ENCODE peak calls at places on chromosome 10, in four cellular contexts. N is astrocyte, T is PC-3, S is fibroblast of lung. I is an unnamed sample.

GRCh38 chr10:307659-308058 is 172.4 kb downstream of the ZMYND11 start:
- DNase-seq in N (no peak), T (no peak), S (no peak), I (no peak)

GRCh38 chr10:79336739-79337138 is 10.5 kb upstream of the PPIF start:
- DNase-seq in T (no peak), N (no peak), S (no peak), I (no peak)

GRCh38 chr10:34113504-34114225 is 701.4 kb downstream of the PARD3 start:
- DNase-seq in N (no peak), S (no peak), T (no peak), I (no peak)

GRCh38 chr10:126930506-126931458 is 25.6 kb downstream of the DOCK1 start:
- DNase-seq in N (no peak), T (no peak), S (no peak), I (no peak)

GRCh38 chr10:3132036-3133025 is 40.3 kb downstream of the PITRM1 start:
- DNase-seq in T (no peak), N (no peak), S (no peak), I (peak)

GRCh38 chr10:122113161-122113944 is 124.4 kb downstream of the TACC2 start:
- DNase-seq in T (peak), S (peak), N (peak), I (peak)

GRCh38 chr10:69631566-69631965 is 1.5 kb downstream of the FAM241B start:
- DNase-seq in T (no peak), S (no peak), N (no peak), I (no peak)

GRCh38 chr10:84026821-84027257 is 112.5 kb upstream of the GHITM start:
- DNase-seq in T (peak), S (peak), N (no peak), I (peak)

GRCh38 chr10:46282460-46283216 is 4.2 kb upstream of the ANTXRL start:
- DNase-seq in T (peak), N (peak), S (peak), I (peak)

GRCh38 chr10:84193846-84194423 is 402 bp upstream of the CDHR1 start:
- DNase-seq in S (no peak), T (no peak), N (no peak), I (no peak)

GRCh38 chr10:123558651-123559050 is 107.5 kb upstream of the GPR26 start:
- DNase-seq in T (no peak), N (no peak), S (no peak), I (no peak)

GRCh38 chr10:94129393-94130130 is 135.8 kb downstream of the PLCE1 start:
- DNase-seq in T (peak), S (peak), N (peak), I (no peak)

GRCh38 chr10:100340948-100341847 is 5.8 kb upstream of the SCD start:
- DNase-seq in S (no peak), N (no peak), T (no peak), I (no peak)

GRCh38 chr10:43421201-43421507 is 12.2 kb upstream of the HNRNPF start:
- DNase-seq in N (no peak), S (no peak), T (no peak), I (no peak)

GRCh38 chr10:117762819-117763172 is 220.2 kb downstream of the EMX2 start:
- DNase-seq in S (no peak), N (no peak), T (no peak), I (peak)

GRCh38 chr10:1168763-1169162 is 112.6 kb downstream of the WDR37 start:
- DNase-seq in S (no peak), N (no peak), T (no peak), I (no peak)

GRCh38 chr10:93220315-93221170 is 146.8 kb downstream of the CYP26A1 start:
- DNase-seq in S (no peak), T (no peak), N (no peak), I (no peak)

GRCh38 chr10:34323197-34323596 is 491.9 kb downstream of the PARD3 start:
- DNase-seq in T (peak), S (peak), N (peak), I (no peak)

GRCh38 chr10:46070749-46071148 is 24.7 kb upstream of the MSMB start:
- DNase-seq in T (no peak), S (no peak), N (no peak), I (no peak)

GRCh38 chr10:128823201-128823600 is 643.8 kb upstream of the MGMT start:
- DNase-seq in N (no peak), S (no peak), T (no peak), I (no peak)

GRCh38 chr10:132685121-132685891 is 100.6 kb downstream of the NKX6-2 start:
- DNase-seq in S (peak), N (peak), T (peak), I (peak)

GRCh38 chr10:97539523-97540200 is 32.9 kb upstream of the ANKRD2 start:
- DNase-seq in S (peak), T (peak), N (peak), I (peak)
- TF ChIP-seq CTCF in S (peak), T (peak), N (peak), I (no peak)

DNA sequence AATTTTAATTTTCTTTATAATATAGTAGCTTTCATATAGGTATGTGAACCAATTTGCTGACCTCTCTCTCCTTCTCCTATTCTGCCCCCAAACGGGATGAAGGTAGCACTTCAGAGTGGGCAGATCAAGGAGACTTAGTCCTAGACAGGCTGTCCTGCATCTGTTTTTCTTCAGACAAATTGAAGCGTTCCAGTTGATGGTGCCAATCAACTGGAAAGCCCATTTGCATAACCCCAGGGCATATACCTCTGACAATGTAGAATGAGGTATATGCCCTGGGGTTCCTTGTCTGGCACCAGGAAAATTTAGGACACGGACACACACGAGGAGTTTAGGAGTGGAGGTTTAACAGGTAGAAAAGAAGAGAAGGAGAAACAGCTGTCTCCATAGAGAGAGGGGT is 502.9 kb downstream of the HTR7 start:
- DNase-seq in S (no peak), N (no peak), T (no peak), I (no peak)
- TF ChIP-seq CTCF in S (no peak), N (no peak), T (no peak), I (no peak)

DNA sequence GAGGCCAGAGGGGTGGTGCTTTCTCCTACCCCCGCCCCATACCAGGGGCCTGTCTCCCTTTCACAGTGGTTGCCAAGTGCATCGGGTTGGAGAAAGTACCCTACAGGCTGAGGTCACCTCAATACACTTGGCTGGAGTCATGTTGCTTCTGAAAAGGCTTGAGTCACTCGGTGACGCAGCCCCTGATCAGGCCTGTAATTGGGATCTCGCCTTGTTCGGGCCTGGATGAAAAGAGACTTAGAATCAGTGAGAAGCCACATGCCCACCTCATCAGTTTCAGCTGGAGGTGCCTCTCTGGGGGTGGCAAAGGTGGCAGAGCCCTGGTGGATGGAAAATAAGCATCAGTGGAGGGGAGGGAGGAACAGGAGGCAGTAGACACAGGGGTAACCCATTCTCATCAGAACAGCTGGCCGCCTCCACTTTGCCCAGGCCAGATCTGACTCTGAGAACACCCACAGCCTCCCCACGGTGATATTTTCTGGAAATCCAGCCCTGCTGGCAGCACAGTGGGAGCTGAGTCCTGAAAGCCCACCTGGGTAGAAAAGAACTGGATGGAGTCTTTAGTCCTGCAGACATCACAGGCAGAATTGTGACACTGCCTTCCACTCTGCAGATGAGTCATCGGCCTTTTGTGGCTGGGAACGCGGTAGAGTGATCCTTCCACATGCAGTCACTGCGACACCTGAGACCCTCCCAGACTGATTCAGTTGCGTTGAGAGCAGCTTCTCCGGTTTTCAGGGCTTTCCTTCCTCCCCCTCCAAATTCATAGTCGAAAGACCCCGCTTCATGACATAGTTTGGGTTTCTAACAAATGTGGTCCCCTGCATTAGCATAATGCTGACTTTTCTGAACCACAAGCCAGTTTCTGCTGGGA is 108.0 kb downstream of the GRK5 start:
- DNase-seq in N (peak), T (peak), S (peak), I (peak)
- TF ChIP-seq CTCF in N (no peak), T (no peak), S (no peak), I (no peak)

GRCh38 chr10:102112210-102112817 is 7.9 kb downstream of the LDB1 start:
- DNase-seq in S (no peak), T (no peak), N (no peak), I (no peak)
- TF ChIP-seq CTCF in S (no peak), T (no peak), N (no peak), I (peak)

DNA sequence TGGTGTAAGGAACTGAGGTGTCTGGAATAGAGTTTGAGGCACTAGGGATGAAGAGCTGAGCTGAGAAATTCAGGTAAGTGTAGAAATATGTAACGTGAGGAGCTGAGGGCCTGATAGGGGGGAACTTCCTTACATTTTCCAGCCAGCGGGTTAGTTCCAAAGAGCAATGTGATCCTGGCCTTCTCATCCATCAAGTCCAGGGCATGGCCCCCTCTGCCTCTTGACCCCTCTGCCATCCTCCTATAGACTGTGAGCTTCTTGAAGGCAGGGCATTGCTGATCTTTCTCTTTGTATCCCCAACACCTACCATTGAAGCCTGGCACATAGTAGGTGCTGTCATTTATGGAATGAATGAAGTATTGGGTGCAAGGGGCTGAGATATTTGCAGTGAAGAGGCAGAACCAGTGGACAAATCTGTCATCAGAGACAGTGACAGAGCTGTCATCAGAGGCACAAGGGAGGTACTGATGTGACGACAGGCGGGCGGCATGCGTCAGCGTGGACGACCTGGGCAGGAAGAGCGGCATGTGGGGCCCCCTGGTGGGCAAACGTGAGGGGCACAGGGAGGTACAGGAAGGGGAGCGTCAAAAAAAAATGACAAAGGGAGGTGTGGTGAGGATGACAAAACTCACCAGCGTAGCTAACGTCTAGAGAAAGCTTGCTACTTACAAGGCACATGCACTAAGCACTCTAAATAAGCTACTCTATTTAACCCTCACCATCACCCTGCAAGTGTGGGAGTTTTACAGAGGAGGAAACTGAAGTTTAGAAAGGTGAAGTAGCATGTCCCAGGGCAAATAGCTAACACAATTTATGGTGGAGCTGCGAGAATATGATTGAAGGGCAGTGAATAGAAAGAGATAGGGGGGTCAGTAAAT is 5.2 kb upstream of the CAMK2G start:
- DNase-seq in S (peak), T (peak), N (peak), I (peak)
- TF ChIP-seq CTCF in S (peak), T (peak), N (peak), I (peak)

GRCh38 chr10:5628366-5628765 is 38.0 kb downstream of the ASB13 start:
- DNase-seq in S (peak), N (no peak), T (no peak), I (no peak)
- TF ChIP-seq CTCF in S (no peak), N (no peak), T (no peak), I (no peak)

GRCh38 chr10:108439397-108439796 is 1274.9 kb upstream of the SORCS1 start:
- DNase-seq in S (peak), T (no peak), N (no peak), I (no peak)
- TF ChIP-seq CTCF in S (peak), T (no peak), N (no peak), I (no peak)

GRCh38 chr10:11265486-11265885 is 247.8 kb downstream of the CELF2 start:
- DNase-seq in N (no peak), T (no peak), S (no peak), I (no peak)

GRCh38 chr10:11270135-11270857 is 252.6 kb downstream of the CELF2 start:
- DNase-seq in T (peak), N (peak), S (peak), I (peak)

GRCh38 chr10:11276475-11276990 is 258.9 kb downstream of the CELF2 start:
- DNase-seq in S (no peak), T (no peak), N (no peak), I (no peak)

GRCh38 chr10:11272915-11273389 is 255.3 kb downstream of the CELF2 start:
- DNase-seq in S (no peak), N (no peak), T (no peak), I (no peak)

DNA sequence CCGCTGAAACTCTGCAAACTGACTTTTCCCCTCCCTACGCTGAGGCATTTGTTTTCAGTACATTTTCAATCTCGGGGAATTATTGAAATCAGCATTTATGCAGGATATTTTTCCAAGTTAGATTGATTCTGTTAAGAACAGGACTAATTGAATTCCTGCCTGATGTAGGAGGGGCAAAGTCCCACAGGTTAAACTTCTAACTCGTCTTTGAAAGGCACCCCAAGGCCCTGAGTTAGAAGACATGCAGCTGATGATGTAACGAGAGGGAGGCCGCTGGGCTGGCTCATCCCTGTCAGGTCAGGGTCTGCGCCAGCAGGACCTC is 253.1 kb downstream of the CELF2 start:
- DNase-seq in T (no peak), N (no peak), S (no peak), I (no peak)
- TF ChIP-seq CTCF in T (no peak), N (no peak), S (no peak), I (no peak)

GRCh38 chr10:124742418-124743187 is 1.6 kb downstream of the FAM53B start:
- DNase-seq in T (peak), N (no peak), S (peak), I (peak)
- TF ChIP-seq CTCF in T (peak), N (peak), S (no peak), I (peak)

GRCh38 chr10:73848821-73849489 is 25.4 kb downstream of the CAMK2G start:
- DNase-seq in N (peak), T (peak), S (peak), I (peak)

GRCh38 chr10:73854310-73854709 is 20.0 kb downstream of the CAMK2G start:
- DNase-seq in T (no peak), N (no peak), S (no peak), I (no peak)

GRCh38 chr10:73850205-73850604 is 24.1 kb downstream of the CAMK2G start:
- DNase-seq in T (no peak), S (no peak), N (no peak), I (no peak)

GRCh38 chr10:73853196-73853595 is 21.2 kb downstream of the CAMK2G start:
- DNase-seq in N (no peak), T (no peak), S (no peak), I (no peak)

GRCh38 chr10:73850863-73851461 is 23.4 kb downstream of the CAMK2G start:
- DNase-seq in S (peak), T (no peak), N (peak), I (no peak)
- TF ChIP-seq CTCF in S (no peak), T (no peak), N (no peak), I (no peak)

I was measured in MCF 10A.